ENCODE peak calls at places on chromosomes 12 and 14, in six cellular contexts. N is right lobe of liver, W is heart left ventricle, C is sigmoid colon, D is upper lobe of right lung, J is Peyer's patch. U is an unnamed sample.

GRCh38 chr12:132389526-132390286 is 60.3 kb upstream of the GALNT9 start:
- DNase-seq in N (no peak), W (no peak), C (no peak), D (peak), J (peak), U (no peak)

GRCh38 chr12:30972035-30972434 is 45.5 kb downstream of the TSPAN11 start:
- DNase-seq in N (no peak), W (peak), C (no peak), D (no peak), J (no peak), U (no peak)

GRCh38 chr12:40907115-40907521 is 214.9 kb downstream of the CNTN1 start:
- DNase-seq in N (no peak), W (no peak), C (no peak), D (no peak), J (no peak), U (no peak)

GRCh38 chr14:68173227-68173972 is 353.8 kb downstream of the RAD51B start:
- DNase-seq in N (no peak), W (no peak), C (no peak), D (no peak), J (no peak), U (no peak)

GRCh38 chr14:71856199-71856919 is 75.9 kb upstream of the RGS6 start:
- DNase-seq in N (no peak), W (no peak), C (no peak), D (no peak), J (no peak), U (no peak)

GRCh38 chr12:119540476-119540875 is 53.1 kb upstream of the TMEM233 start:
- DNase-seq in N (no peak), W (no peak), C (no peak), D (no peak), J (no peak), U (no peak)

GRCh38 chr14:60114881-60115280 is 23.2 kb downstream of the PCNX4 start:
- DNase-seq in N (no peak), W (no peak), C (no peak), D (no peak), J (no peak), U (no peak)

GRCh38 chr14:104870368-104871144 is 5.5 kb downstream of the CEP170B start:
- DNase-seq in N (peak), W (peak), C (peak), D (peak), J (peak), U (no peak)

GRCh38 chr12:27305673-27306504 is 26.7 kb upstream of the BMAL2 start:
- DNase-seq in N (no peak), W (no peak), C (no peak), D (no peak), J (no peak), U (no peak)

GRCh38 chr14:90815817-90816662 is at the start of gene TTC7B:
- DNase-seq in N (no peak), W (peak), C (peak), D (peak), J (no peak), U (no peak)

GRCh38 chr14:92680781-92681650 is 67.4 kb downstream of the LGMN start:
- DNase-seq in N (peak), W (peak), C (peak), D (peak), J (peak), U (peak)

GRCh38 chr12:91355150-91356006 is 172.8 kb upstream of the DCN start:
- DNase-seq in N (peak), W (peak), C (peak), D (peak), J (peak), U (peak)

GRCh38 chr14:61438860-61439765 is 117.7 kb downstream of the PRKCH start:
- DNase-seq in N (no peak), W (no peak), C (no peak), D (peak), J (peak), U (no peak)

GRCh38 chr12:6869049-6870021 is 2.0 kb downstream of the TPI1 start:
- DNase-seq in N (peak), W (peak), C (peak), D (peak), J (peak), U (peak)

GRCh38 chr12:70255311-70255710 is 12.1 kb downstream of the CNOT2 start:
- DNase-seq in N (no peak), W (no peak), C (no peak), D (no peak), J (no peak), U (no peak)

GRCh38 chr12:48036818-48037217 is 32.5 kb upstream of the COL2A1 start:
- DNase-seq in N (no peak), W (no peak), C (no peak), D (no peak), J (no peak), U (no peak)

GRCh38 chr14:90332271-90332584 is 487 bp upstream of the NRDE2 start:
- DNase-seq in N (no peak), W (no peak), C (no peak), D (no peak), J (no peak), U (no peak)

GRCh38 chr12:119328111-119328510 is 6.4 kb upstream of the CCDC60 start:
- DNase-seq in N (no peak), W (no peak), C (peak), D (no peak), J (no peak), U (no peak)

GRCh38 chr14:104287301-104288009 is 149.1 kb downstream of the KIF26A start:
- DNase-seq in N (peak), W (peak), C (peak), D (peak), J (no peak), U (no peak)

GRCh38 chr14:95311752-95312151 is 8.0 kb downstream of the CLMN start:
- DNase-seq in N (no peak), W (no peak), C (no peak), D (peak), J (no peak), U (no peak)

GRCh38 chr12:112105891-112106290 is 2.7 kb downstream of the NAA25 start:
- DNase-seq in N (no peak), W (no peak), C (no peak), D (no peak), J (no peak), U (no peak)

GRCh38 chr12:6554990-6555691 is 701 bp downstream of the IFFO1 start:
- DNase-seq in N (no peak), W (peak), C (no peak), D (no peak), J (peak), U (peak)

GRCh38 chr12:121465921-121466799 is 66.2 kb downstream of the RNF34 start:
- DNase-seq in N (peak), W (peak), C (no peak), D (peak), J (peak), U (peak)

GRCh38 chr14:100838493-100839440 is 12.8 kb downstream of the MEG3 start:
- DNase-seq in N (peak), W (peak), C (no peak), D (no peak), J (no peak), U (no peak)
- H3K27ac ChIP-seq in N (no peak), W (no peak), C (no peak), D (no peak), J (no peak), U (no peak)

GRCh38 chr14:28785096-28785952 is 18.7 kb downstream of the FOXG1 start:
- DNase-seq in N (no peak), W (no peak), C (no peak), D (no peak), J (no peak), U (no peak)

GRCh38 chr14:28783593-28784143 is 17.1 kb downstream of the FOXG1 start:
- DNase-seq in N (no peak), W (no peak), C (no peak), D (no peak), J (no peak), U (no peak)

GRCh38 chr14:28780843-28781503 is 14.4 kb downstream of the FOXG1 start:
- DNase-seq in N (no peak), W (no peak), C (no peak), D (no peak), J (no peak), U (no peak)

GRCh38 chr14:28779416-28779941 is 12.9 kb downstream of the FOXG1 start:
- DNase-seq in N (no peak), W (no peak), C (no peak), D (no peak), J (no peak), U (no peak)

GRCh38 chr14:28784262-28785021 is 17.9 kb downstream of the FOXG1 start:
- DNase-seq in N (no peak), W (no peak), C (no peak), D (no peak), J (no peak), U (no peak)
- H3K4me3 ChIP-seq in N (no peak), W (no peak), C (no peak), D (no peak), J (no peak), U (peak)

DNA sequence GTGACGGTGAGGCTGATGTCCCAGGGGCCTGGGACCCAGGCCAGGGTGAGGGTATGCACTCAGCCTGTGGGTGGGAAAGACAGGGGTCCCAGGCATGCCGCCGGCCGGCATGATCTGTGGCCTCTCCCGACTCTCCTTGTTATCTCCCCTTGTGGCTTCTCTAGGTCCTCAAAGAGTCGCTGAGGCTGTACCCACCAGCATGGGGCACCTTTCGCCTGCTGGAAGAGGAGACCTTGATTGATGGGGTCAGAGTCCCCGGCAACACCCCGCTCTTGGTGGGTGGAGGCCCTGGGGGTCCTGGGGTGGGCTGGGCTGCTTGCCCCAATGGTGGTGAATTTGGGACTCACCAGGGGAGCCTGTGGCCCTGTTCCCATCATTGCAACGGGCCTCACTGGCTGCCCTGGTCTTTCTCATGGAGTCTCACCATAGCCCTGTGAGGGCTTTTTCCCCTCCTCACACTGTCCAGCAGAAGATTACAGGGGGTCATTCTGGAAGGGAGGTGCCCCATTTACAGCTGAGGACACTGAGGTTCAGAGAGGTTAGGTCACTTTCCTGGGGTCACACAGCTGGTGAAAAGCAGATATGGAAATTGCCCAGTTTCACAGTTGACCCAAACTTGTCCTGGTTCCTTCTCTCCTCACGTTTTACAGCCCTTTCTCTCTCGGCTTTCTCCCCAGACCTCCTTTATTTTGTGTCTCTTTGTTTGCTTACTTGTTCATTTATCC is 37.9 kb downstream of the CYP46A1 start:
- DNase-seq in N (peak), W (peak), C (no peak), D (peak), J (peak), U (no peak)
- TF ChIP-seq CTCF in N (no peak), W (no peak), C (no peak), D (no peak), J (no peak), U (no peak)

GRCh38 chr12:94990222-94990621 is 13.3 kb downstream of the NDUFA12 start:
- DNase-seq in N (no peak), W (no peak), C (no peak), D (no peak), J (no peak), U (no peak)

GRCh38 chr12:94997061-94997460 is 6.4 kb downstream of the NDUFA12 start:
- DNase-seq in N (no peak), W (no peak), C (no peak), D (no peak), J (no peak), U (no peak)

GRCh38 chr12:94998322-94998721 is 5.2 kb downstream of the NDUFA12 start:
- DNase-seq in N (no peak), W (no peak), C (no peak), D (no peak), J (no peak), U (no peak)

GRCh38 chr12:94997726-94998125 is 5.8 kb downstream of the NDUFA12 start:
- DNase-seq in N (no peak), W (no peak), C (no peak), D (no peak), J (no peak), U (no peak)

GRCh38 chr12:94994312-94994711 is 9.2 kb downstream of the NDUFA12 start:
- DNase-seq in N (no peak), W (no peak), C (no peak), D (no peak), J (no peak), U (no peak)
- H3K27ac ChIP-seq in N (no peak), W (no peak), C (no peak), D (no peak), J (no peak), U (no peak)

GRCh38 chr14:73888971-73889370 is 2.3 kb downstream of the ZNF410 start:
- DNase-seq in N (no peak), W (no peak), C (no peak), D (no peak), J (no peak), U (no peak)

GRCh38 chr14:73887704-73888459 is 1.2 kb downstream of the ZNF410 start:
- DNase-seq in N (no peak), W (no peak), C (no peak), D (no peak), J (no peak), U (no peak)

GRCh38 chr14:73887116-73887490 is 444 bp downstream of the ZNF410 start:
- DNase-seq in N (no peak), W (no peak), C (no peak), D (no peak), J (no peak), U (no peak)

GRCh38 chr14:73886449-73887115 is at the start of gene ZNF410:
- DNase-seq in N (peak), W (peak), C (peak), D (peak), J (peak), U (peak)

DNA sequence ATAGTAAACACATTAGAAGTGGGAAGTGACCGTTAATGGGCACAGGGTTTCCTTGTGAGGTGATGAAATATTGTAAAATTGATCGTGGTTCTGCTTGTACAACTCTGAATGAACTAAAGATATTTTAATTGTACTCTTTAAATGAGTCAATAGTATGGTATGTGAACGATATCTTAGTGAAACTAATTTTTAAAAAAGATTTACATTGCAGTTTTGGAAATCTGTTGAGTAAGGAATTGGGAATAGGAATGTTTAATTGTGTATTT is 1.7 kb downstream of the ZNF410 start:
- DNase-seq in N (no peak), W (no peak), C (no peak), D (no peak), J (no peak), U (no peak)
- H3K4me3 ChIP-seq in N (no peak), W (no peak), C (no peak), D (no peak), J (no peak), U (peak)

GRCh38 chr12:38157933-38158401 is 158.6 kb upstream of the ALG10B start:
- DNase-seq in N (no peak), W (no peak), C (no peak), D (peak), J (no peak), U (no peak)

GRCh38 chr12:38155526-38156496 is 160.8 kb upstream of the ALG10B start:
- DNase-seq in N (no peak), W (no peak), C (peak), D (peak), J (no peak), U (no peak)

GRCh38 chr12:38158428-38159091 is 158.0 kb upstream of the ALG10B start:
- DNase-seq in N (no peak), W (no peak), C (no peak), D (no peak), J (no peak), U (no peak)

GRCh38 chr12:38156497-38157245 is 159.9 kb upstream of the ALG10B start:
- DNase-seq in N (no peak), W (no peak), C (no peak), D (no peak), J (no peak), U (no peak)

DNA sequence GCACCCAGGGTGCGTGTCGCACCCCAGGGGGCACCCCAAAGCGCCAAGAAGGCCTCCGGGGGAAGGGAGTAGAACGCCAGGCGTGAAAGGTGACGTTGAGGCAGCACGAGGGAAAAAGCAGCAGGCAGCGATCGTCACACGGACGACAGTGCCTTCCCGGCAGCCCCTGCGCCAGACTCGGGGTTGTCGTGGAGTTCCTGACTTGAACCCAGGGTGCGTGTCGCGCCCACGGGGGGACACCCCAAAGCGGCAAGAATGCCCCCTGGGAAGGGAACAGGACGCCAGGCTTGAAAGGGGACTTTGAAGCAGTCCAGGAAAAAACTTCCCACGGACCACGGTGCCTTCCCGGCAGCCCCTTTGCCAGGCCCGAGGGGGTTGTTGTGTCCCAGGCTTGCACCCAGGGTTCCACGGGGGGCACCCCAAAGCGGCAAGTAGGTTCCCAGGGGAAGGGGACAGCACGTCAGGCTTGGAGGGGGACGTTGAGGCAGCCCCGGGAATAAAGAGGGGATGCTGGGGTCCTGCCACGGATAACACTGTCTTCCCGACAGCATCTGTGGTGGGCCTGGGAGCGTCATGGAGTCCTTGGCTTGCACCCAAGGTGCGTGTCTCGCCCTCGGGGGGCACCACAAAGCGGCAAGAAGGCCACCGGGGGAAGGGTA is 159.2 kb upstream of the ALG10B start:
- DNase-seq in N (no peak), W (no peak), C (no peak), D (peak), J (no peak), U (no peak)
- TF ChIP-seq CTCF in N (no peak), W (no peak), C (no peak), D (no peak), J (no peak), U (no peak)

GRCh38 chr14:74952195-74952665 is 3.2 kb downstream of the PGF start:
- DNase-seq in N (no peak), W (no peak), C (no peak), D (no peak), J (no peak), U (no peak)

GRCh38 chr14:74950795-74951442 is 4.5 kb downstream of the PGF start:
- DNase-seq in N (no peak), W (no peak), C (no peak), D (no peak), J (no peak), U (no peak)

GRCh38 chr14:74952697-74953484 is 2.5 kb downstream of the PGF start:
- DNase-seq in N (no peak), W (no peak), C (no peak), D (no peak), J (no peak), U (no peak)

GRCh38 chr14:74949859-74950572 is 5.4 kb downstream of the PGF start:
- DNase-seq in N (no peak), W (no peak), C (peak), D (no peak), J (no peak), U (no peak)

DNA sequence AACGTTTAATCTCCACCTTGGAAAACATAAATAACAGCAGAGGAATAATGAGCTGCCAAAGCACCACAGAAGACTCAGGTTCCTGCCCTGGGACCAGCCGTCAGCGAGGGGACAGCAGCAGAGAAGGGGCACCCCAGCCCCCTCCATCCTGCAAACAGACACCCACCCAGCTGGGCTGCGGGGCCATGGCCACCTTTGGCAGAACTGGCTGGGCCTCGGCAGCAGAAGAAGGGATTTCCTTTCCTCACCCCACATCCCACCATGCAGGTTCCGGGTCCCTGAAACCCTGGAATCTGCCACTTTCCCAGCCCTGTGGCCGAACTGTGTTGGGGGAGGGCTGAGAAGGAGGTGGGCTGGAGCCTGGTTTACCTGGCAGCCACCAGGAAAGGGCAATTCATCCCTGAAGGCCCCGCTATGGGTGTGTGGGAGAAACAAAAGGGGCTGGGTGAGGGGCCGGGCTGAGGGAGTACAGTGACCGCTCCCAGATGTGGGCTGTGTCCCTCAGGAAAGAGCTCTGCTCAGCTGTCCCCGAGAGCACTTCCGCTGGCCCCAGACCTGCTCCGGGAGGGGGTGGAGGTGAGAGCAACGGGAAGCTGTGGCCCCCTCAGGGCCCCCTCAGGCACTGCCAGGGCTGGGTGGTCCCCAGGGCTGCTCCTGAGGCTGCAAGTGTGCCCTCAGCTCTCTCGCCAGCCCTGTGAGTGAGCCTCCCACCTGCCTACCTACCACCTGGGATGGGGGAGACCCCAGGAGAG is 3.8 kb downstream of the PGF start:
- DNase-seq in N (no peak), W (no peak), C (peak), D (no peak), J (no peak), U (no peak)
- H3K27ac ChIP-seq in N (no peak), W (peak), C (no peak), D (no peak), J (peak), U (no peak)

GRCh38 chr12:57852195-57852594 is 5.7 kb upstream of the CTDSP2 start:
- DNase-seq in N (no peak), W (no peak), C (peak), D (no peak), J (no peak), U (no peak)
- H3K4me3 ChIP-seq in N (peak), W (no peak), C (peak), D (peak), J (no peak), U (peak)

U was measured in dorsolateral prefrontal cortex.